ENCODE peak calls at places on chromosomes 4 and X, in eight cellular contexts. D is Right ventricle myocardium superior; I is kidney; G is stimulated activated CD4-positive, alpha-beta T cell treated with anti-CD3 and anti-CD28 coated beads, Interleukin-2, amount 100 ng/mL, for 24 hours; W is H4; K is heart left ventricle; L is AML-193; A is endothelial cell. C is an unnamed sample.

GRCh38 chr4:92163348-92163747 is 140.4 kb upstream of the GRID2 start:
- DNase-seq in D (no peak), I (no peak), G (no peak), W (peak), K (no peak), L (peak), A (no peak), C (no peak)

GRCh38 chrX:153925739-153926593 is at the start of gene ARHGAP4:
- DNase-seq in D (no peak), I (peak), G (peak), W (no peak), K (no peak), L (peak), A (no peak), C (no peak)

GRCh38 chr4:159075531-159075932 is 27.3 kb upstream of the RAPGEF2 start:
- DNase-seq in D (no peak), I (no peak), G (no peak), W (no peak), K (no peak), L (no peak), A (no peak), C (no peak)

GRCh38 chr4:16676247-16676646 is 222.2 kb downstream of the LDB2 start:
- DNase-seq in D (peak), I (no peak), G (no peak), W (no peak), K (peak), L (no peak), A (no peak), C (peak)

GRCh38 chr4:84878090-84878489 is 88.4 kb downstream of the WDFY3 start:
- DNase-seq in D (no peak), I (no peak), G (no peak), W (no peak), K (no peak), L (no peak), A (no peak), C (no peak)

GRCh38 chr4:158020175-158020574 is 152.7 kb downstream of the GASK1B start:
- DNase-seq in D (no peak), I (no peak), G (no peak), W (peak), K (no peak), L (no peak), A (no peak), C (peak)

GRCh38 chr4:135418353-135418752 is 1216.8 kb upstream of the PABPC4L start:
- DNase-seq in D (no peak), I (no peak), G (no peak), W (peak), K (no peak), L (peak), A (no peak), C (no peak)

GRCh38 chr4:80361329-80361900 is 25.9 kb downstream of the CFAP299 start:
- DNase-seq in D (no peak), I (no peak), G (no peak), W (no peak), K (no peak), L (peak), A (no peak), C (no peak)

GRCh38 chr4:20085156-20085555 is 166.5 kb upstream of the SLIT2 start:
- DNase-seq in D (no peak), I (no peak), G (no peak), W (no peak), K (no peak), L (no peak), A (no peak), C (no peak)

GRCh38 chrX:15903186-15903681 is 48.6 kb upstream of the AP1S2 start:
- DNase-seq in D (no peak), I (no peak), G (no peak), W (no peak), K (no peak), L (peak), A (no peak), C (no peak)

GRCh38 chrX:103687073-103687695 is 685 bp upstream of the MORF4L2 start:
- DNase-seq in D (peak), I (peak), G (peak), W (peak), K (peak), L (peak), A (peak), C (peak)

GRCh38 chrX:40420899-40421729 is 159.7 kb upstream of the ATP6AP2 start:
- DNase-seq in D (peak), I (no peak), G (no peak), W (peak), K (peak), L (no peak), A (no peak), C (peak)

GRCh38 chrX:42748067-42748850 is 29.7 kb downstream of the PPP1R2C start:
- DNase-seq in D (no peak), I (no peak), G (no peak), W (no peak), K (no peak), L (no peak), A (no peak), C (no peak)

GRCh38 chrX:1686642-1687041 is 71.8 kb downstream of the ASMT start:
- DNase-seq in D (no peak), I (no peak), G (no peak), W (no peak), K (no peak), L (no peak), A (no peak), C (no peak)

GRCh38 chr4:80335554-80336358 is at the start of gene CFAP299:
- DNase-seq in D (peak), I (peak), G (peak), W (peak), K (peak), L (no peak), A (peak), C (peak)

GRCh38 chr4:6929735-6930464 is 20.3 kb downstream of the TBC1D14 start:
- DNase-seq in D (peak), I (no peak), G (no peak), W (no peak), K (no peak), L (no peak), A (no peak), C (no peak)

GRCh38 chrX:103687696-103688191 is 1.2 kb upstream of the MORF4L2 start:
- DNase-seq in D (peak), I (peak), G (peak), W (peak), K (peak), L (peak), A (peak), C (peak)

GRCh38 chr4:118842055-118842454 is 6.1 kb upstream of the SEC24D start:
- DNase-seq in D (no peak), I (no peak), G (no peak), W (no peak), K (no peak), L (no peak), A (no peak), C (no peak)

GRCh38 chr4:184102488-184102887 is 115.2 kb downstream of the ENPP6 start:
- DNase-seq in D (no peak), I (no peak), G (no peak), W (no peak), K (no peak), L (no peak), A (no peak), C (no peak)

GRCh38 chr4:101649790-101650450 is 140.6 kb upstream of the BANK1 start:
- DNase-seq in D (no peak), I (no peak), G (no peak), W (no peak), K (no peak), L (no peak), A (no peak), C (no peak)

GRCh38 chrX:3177851-3178250 is 136.6 kb downstream of the ARSF start:
- DNase-seq in D (no peak), I (no peak), G (no peak), W (no peak), K (no peak), L (no peak), A (no peak), C (no peak)

GRCh38 chrX:24241822-24242648 is 71.8 kb downstream of the SUPT20HL2 start:
- DNase-seq in D (no peak), I (no peak), G (no peak), W (peak), K (no peak), L (peak), A (no peak), C (peak)

GRCh38 chrX:83759872-83760271 is 101.1 kb upstream of the CYLC1 start:
- DNase-seq in D (no peak), I (no peak), G (no peak), W (no peak), K (no peak), L (peak), A (no peak), C (no peak)

GRCh38 chrX:26562156-26562555 is 346.2 kb downstream of the MAGEB5 start:
- DNase-seq in D (no peak), I (no peak), G (no peak), W (no peak), K (no peak), L (no peak), A (no peak), C (no peak)

GRCh38 chrX:130682990-130683389 is 220.0 kb downstream of the ENOX2 start:
- DNase-seq in D (no peak), I (no peak), G (no peak), W (peak), K (no peak), L (no peak), A (no peak), C (no peak)

GRCh38 chrX:65706041-65706828 is 38.8 kb downstream of the MSN start:
- DNase-seq in D (peak), I (no peak), G (peak), W (peak), K (peak), L (no peak), A (no peak), C (peak)

GRCh38 chr4:122341906-122342305 is 36.9 kb upstream of the ADAD1 start:
- DNase-seq in D (no peak), I (no peak), G (no peak), W (peak), K (no peak), L (no peak), A (no peak), C (no peak)

GRCh38 chr4:137106287-137106686 is 426.0 kb downstream of the PCDH18 start:
- DNase-seq in D (no peak), I (no peak), G (no peak), W (no peak), K (no peak), L (no peak), A (no peak), C (no peak)

GRCh38 chrX:56947695-56948094 is 47.6 kb downstream of the SPIN3 start:
- DNase-seq in D (no peak), I (no peak), G (no peak), W (peak), K (no peak), L (no peak), A (no peak), C (no peak)

GRCh38 chr4:149522031-149522430 is 293.6 kb downstream of the IQCM start:
- DNase-seq in D (no peak), I (no peak), G (no peak), W (no peak), K (no peak), L (no peak), A (no peak), C (peak)

C was measured in heart right ventricle.